ENCODE peak calls at places on chromosome 7, in five cellular contexts. I is AG08395; L is CD4-positive, CD25-positive, alpha-beta regulatory T cell; E is AG09319; Y is stimulated activated CD4-positive, alpha-beta T cell treated with anti-CD3 and anti-CD28 coated beads, Interleukin-15, amount 100 ng/mL, for 1 hour. A is an unnamed sample.

GRCh38 chr7:98341106-98341505 is 59.6 kb downstream of the BRI3 start:
- DNase-seq in I (peak; percentile 58), L (no peak), E (no peak), Y (no peak), A (no peak)

GRCh38 chr7:157551325-157552070 is 214.7 kb downstream of the DNAJB6 start:
- DNase-seq in I (no peak), L (no peak), E (no peak), Y (no peak), A (no peak)

GRCh38 chr7:25944777-25945176 is 207.2 kb upstream of the NFE2L3 start:
- DNase-seq in I (no peak), L (no peak), E (no peak), Y (no peak), A (no peak)

GRCh38 chr7:4181446-4181845 is 500.6 kb upstream of the FOXK1 start:
- DNase-seq in I (no peak), L (no peak), E (no peak), Y (no peak), A (no peak)

GRCh38 chr7:150451097-150451793 is 815 bp downstream of the GIMAP8 start:
- DNase-seq in I (no peak), L (peak; percentile 64), E (no peak), Y (peak; percentile 41), A (no peak)

GRCh38 chr7:69575651-69576050 is 22.6 kb upstream of the AUTS2 start:
- DNase-seq in I (no peak), L (no peak), E (no peak), Y (no peak), A (no peak)

GRCh38 chr7:4861673-4862072 is at the start of gene PAPOLB:
- DNase-seq in I (no peak), L (no peak), E (no peak), Y (no peak), A (no peak)

GRCh38 chr7:118286131-118286530 is 61.6 kb downstream of the ANKRD7 start:
- DNase-seq in I (no peak), L (no peak), E (no peak), Y (no peak), A (no peak)

GRCh38 chr7:155430606-155431005 is 27.3 kb upstream of the EN2 start:
- DNase-seq in I (no peak), L (no peak), E (no peak), Y (no peak), A (no peak)

GRCh38 chr7:138092486-138093028 is 16.3 kb downstream of the AKR1D1 start:
- DNase-seq in I (no peak), L (no peak), E (no peak), Y (no peak), A (no peak)

GRCh38 chr7:23981314-23981713 is 271.3 kb downstream of the STK31 start:
- DNase-seq in I (no peak), L (no peak), E (no peak), Y (no peak), A (no peak)